ENCODE peak calls at places on chromosomes 5 and 9, in five cellular contexts. A is lower lobe of right lung, M is Calu3, F is spleen, O is NCI-H2081. Y is an unnamed sample.

GRCh38 chr5:44388504-44389409 is 463 bp downstream of the FGF10 start:
- DNase-seq in F (no peak), A (peak), M (peak), O (no peak), Y (no peak)

GRCh38 chr5:63563008-63563917 is 399.0 kb downstream of the HTR1A start:
- DNase-seq in O (no peak), M (no peak), F (peak), A (no peak), Y (no peak)

GRCh38 chr5:168312606-168313297 is 21.3 kb downstream of the WWC1 start:
- DNase-seq in O (no peak), M (no peak), A (no peak), F (peak), Y (no peak)

GRCh38 chr5:6365142-6365976 is 13.0 kb downstream of the MED10 start:
- DNase-seq in A (no peak), M (no peak), O (no peak), F (no peak), Y (no peak)

GRCh38 chr9:95027914-95028854 is 289.3 kb downstream of the FANCC start:
- DNase-seq in F (no peak), M (no peak), A (peak), O (peak), Y (no peak)

GRCh38 chr9:19371942-19372341 is 8.1 kb downstream of the RPS6 start:
- DNase-seq in M (no peak), F (no peak), A (no peak), O (no peak), Y (no peak)

GRCh38 chr9:99073347-99073746 is 31.6 kb upstream of the TGFBR1 start:
- DNase-seq in F (no peak), A (no peak), O (no peak), M (no peak), Y (no peak)

GRCh38 chr9:93517331-93517730 is 59.1 kb upstream of the PHF2 start:
- DNase-seq in O (no peak), F (no peak), M (no peak), A (no peak), Y (no peak)

GRCh38 chr9:124723352-124723751 is 47.8 kb downstream of the NR6A1 start:
- DNase-seq in M (no peak), A (no peak), F (no peak), O (no peak), Y (no peak)

GRCh38 chr9:12163775-12164458 is 529.3 kb upstream of the TYRP1 start:
- DNase-seq in O (no peak), A (no peak), F (no peak), M (no peak), Y (no peak)

GRCh38 chr9:3810231-3810630 is 284.4 kb upstream of the RFX3 start:
- DNase-seq in O (no peak), F (no peak), M (no peak), A (no peak), Y (no peak)

GRCh38 chr5:2330325-2330724 is 421.2 kb downstream of the IRX2 start:
- DNase-seq in F (no peak), O (no peak), A (no peak), M (no peak), Y (no peak)

GRCh38 chr5:35626108-35626507 is 8.4 kb downstream of the SPEF2 start:
- DNase-seq in A (no peak), O (no peak), M (no peak), F (no peak), Y (no peak)

GRCh38 chr9:124020520-124021384 is 9.2 kb downstream of the LHX2 start:
- DNase-seq in A (no peak), F (no peak), M (no peak), O (no peak), Y (no peak)

GRCh38 chr9:115786321-115786720 is 367.3 kb upstream of the PAPPA start:
- DNase-seq in A (no peak), M (no peak), F (no peak), O (no peak), Y (no peak)

GRCh38 chr5:150143725-150144058 is 12.0 kb downstream of the PDGFRB start:
- DNase-seq in O (no peak), F (no peak), M (no peak), A (no peak), Y (no peak)

GRCh38 chr5:160398806-160399205 is 1.0 kb downstream of the FAM200C start:
- DNase-seq in O (no peak), A (no peak), F (no peak), M (no peak), Y (no peak)

GRCh38 chr9:27353405-27354229 is 56.7 kb upstream of the EQTN start:
- DNase-seq in F (peak), A (no peak), M (no peak), O (peak), Y (no peak)

GRCh38 chr9:8651126-8651525 is 851.5 kb upstream of the DMAC1 start:
- DNase-seq in A (no peak), F (no peak), O (no peak), M (no peak), Y (no peak)

GRCh38 chr5:132293992-132294727 is at the start of gene SLC22A4:
- DNase-seq in M (peak), A (peak), F (peak), O (peak), Y (peak)

GRCh38 chr5:31495336-31495735 is 36.6 kb downstream of the DROSHA start:
- DNase-seq in O (no peak), F (no peak), M (no peak), A (no peak), Y (no peak)

GRCh38 chr9:94872921-94873511 is 146.5 kb downstream of the AOPEP start:
- DNase-seq in F (no peak), A (no peak), O (no peak), M (no peak), Y (no peak)

GRCh38 chr5:117652640-117653280 is 1078.1 kb upstream of the SEMA6A start:
- DNase-seq in O (no peak), M (no peak), A (no peak), F (no peak), Y (no peak)

GRCh38 chr9:116460026-116460425 is 227.1 kb upstream of the TRIM32 start:
- DNase-seq in F (no peak), O (no peak), A (no peak), M (no peak), Y (no peak)

GRCh38 chr9:136049451-136050265 is 45.4 kb downstream of the NACC2 start:
- DNase-seq in A (no peak), F (no peak), M (no peak), O (no peak), Y (no peak)

GRCh38 chr5:37951946-37952721 is 112.3 kb upstream of the GDNF start:
- DNase-seq in M (no peak), F (no peak), A (no peak), O (no peak), Y (no peak)

GRCh38 chr5:108743344-108743743 is 4.4 kb upstream of the FER start:
- DNase-seq in F (no peak), A (no peak), M (no peak), O (no peak), Y (no peak)

GRCh38 chr9:109114670-109115069 is 5.1 kb downstream of the TMEM245 start:
- DNase-seq in M (no peak), A (no peak), F (no peak), O (no peak), Y (no peak)

GRCh38 chr5:42507451-42508092 is 84.3 kb downstream of the GHR start:
- DNase-seq in M (no peak), F (peak), O (no peak), A (no peak), Y (no peak)

GRCh38 chr5:97629281-97629680 is 446.2 kb upstream of the RIOK2 start:
- DNase-seq in A (no peak), M (no peak), F (no peak), O (peak), Y (no peak)

GRCh38 chr5:17882760-17883488 is 248.7 kb downstream of the TAF11L14 start:
- DNase-seq in O (peak), A (no peak), M (no peak), F (no peak), Y (no peak)

GRCh38 chr5:54581831-54582548 is 64.4 kb downstream of the SNX18 start:
- DNase-seq in O (no peak), A (no peak), M (no peak), F (no peak), Y (no peak)